ENCODE peak calls at places on chromosomes 4 and X, in ten cellular contexts. B, X, C, W, V, S, K, E, M and R are unnamed samples.

GRCh38 chr4:89894654-89895652 is at the start of gene MMRN1:
- DNase-seq in X (no peak), B (no peak), V (no peak), M (no peak), S (no peak), C (no peak), W (no peak), K (peak; percentile 48), E (no peak), R (no peak)

GRCh38 chrX:140918398-140919043 is 83.9 kb upstream of the SPANXB1 start:
- DNase-seq in V (no peak), X (peak; percentile 40), E (no peak), S (no peak), K (peak; percentile 87), B (peak; percentile 67), M (peak; percentile 15), C (peak; percentile 2), W (peak; percentile 27), R (peak; percentile 32)

GRCh38 chr4:1512738-1513660 is 106.8 kb upstream of the NKX1-1 start:
- DNase-seq in C (no peak), W (peak; percentile 62), B (peak; percentile 69), K (peak; percentile 30), S (no peak), V (peak; percentile 16), E (no peak), M (no peak), X (peak; percentile 39), R (no peak)

GRCh38 chr4:183286590-183287308 is 33.3 kb downstream of the CLDN22 start:
- DNase-seq in B (no peak), K (no peak), S (no peak), X (no peak), C (no peak), M (no peak), V (no peak), E (no peak), W (no peak), R (no peak)

GRCh38 chr4:106095408-106095807 is 200.1 kb downstream of the NPNT start:
- DNase-seq in B (peak; percentile 57), E (no peak), K (no peak), X (no peak), M (no peak), V (no peak), W (no peak), S (no peak), C (no peak), R (no peak)

GRCh38 chrX:48676893-48677270 is 6.7 kb upstream of the WAS start:
- DNase-seq in M (no peak), C (no peak), V (no peak), X (no peak), E (no peak), B (no peak), K (no peak), S (no peak), W (no peak), R (no peak)

GRCh38 chr4:115965588-115965987 is 852.2 kb upstream of the NDST4 start:
- DNase-seq in B (no peak), E (no peak), K (no peak), V (no peak), C (no peak), S (no peak), W (no peak), M (no peak), X (no peak), R (no peak)

GRCh38 chrX:42485621-42486020 is 292.3 kb downstream of the PPP1R2C start:
- DNase-seq in B (peak; percentile 56), M (no peak), V (no peak), S (no peak), K (no peak), W (no peak), C (no peak), E (no peak), X (no peak), R (no peak)

GRCh38 chr4:142473218-142473959 is 372.7 kb downstream of the INPP4B start:
- DNase-seq in M (no peak), X (no peak), W (no peak), B (no peak), C (no peak), E (no peak), K (no peak), S (no peak), V (no peak), R (no peak)

GRCh38 chrX:149830192-149830873 is 48.6 kb downstream of the MAGEA9 start:
- DNase-seq in C (no peak), B (peak; percentile 62), E (no peak), X (peak; percentile 72), W (no peak), K (peak; percentile 21), M (no peak), S (no peak), V (no peak), R (no peak)

GRCh38 chr4:2910409-2910808 is 52.8 kb downstream of the NOP14 start:
- DNase-seq in V (no peak), M (no peak), X (no peak), C (no peak), W (no peak), K (no peak), E (no peak), B (no peak), S (no peak), R (no peak)

GRCh38 chr4:150126880-150127236 is 48.6 kb downstream of the DCLK2 start:
- DNase-seq in M (no peak), C (no peak), E (no peak), B (peak; percentile 58), W (no peak), S (no peak), K (peak; percentile 55), V (no peak), X (no peak), R (no peak)

GRCh38 chrX:68365356-68365755 is 67.9 kb downstream of the OPHN1 start:
- DNase-seq in M (peak; percentile 8), X (no peak), E (no peak), B (no peak), W (no peak), C (no peak), K (no peak), S (no peak), V (no peak), R (no peak)

GRCh38 chr4:24970635-24971034 is 57.8 kb upstream of the CCDC149 start:
- DNase-seq in X (no peak), B (no peak), V (no peak), M (no peak), K (no peak), E (no peak), S (no peak), W (no peak), C (no peak), R (no peak)

GRCh38 chrX:5876984-5877655 is 351.5 kb downstream of the NLGN4X start:
- DNase-seq in W (no peak), V (no peak), E (no peak), K (no peak), B (peak; percentile 29), S (no peak), M (peak; percentile 18), X (no peak), C (no peak), R (no peak)

GRCh38 chrX:56798866-56799864 is 70.1 kb downstream of the NBDY start:
- DNase-seq in X (no peak), B (no peak), W (peak; percentile 31), V (no peak), K (no peak), S (peak; percentile 54), C (no peak), E (peak; percentile 75), M (no peak), R (no peak)

GRCh38 chrX:130704053-130705038 is 198.7 kb downstream of the ENOX2 start:
- DNase-seq in M (no peak), K (no peak), B (peak; percentile 31), V (no peak), X (no peak), S (no peak), C (no peak), E (no peak), W (no peak), R (no peak)

GRCh38 chrX:68833855-68834331 is 5.1 kb downstream of the EFNB1 start:
- DNase-seq in W (no peak), M (no peak), E (peak; percentile 45), S (peak; percentile 65), V (no peak), C (no peak), X (no peak), B (no peak), K (no peak), R (no peak)

GRCh38 chr4:37802068-37802666 is 24.3 kb upstream of the PGM2 start:
- DNase-seq in K (no peak), W (peak; percentile 64), E (no peak), C (no peak), S (no peak), V (no peak), B (peak; percentile 82), X (no peak), M (peak; percentile 73), R (peak; percentile 65)

GRCh38 chrX:17595456-17596035 is 141.7 kb upstream of the SCML1 start:
- DNase-seq in C (peak; percentile 39), X (no peak), M (no peak), W (no peak), S (no peak), B (peak; percentile 65), K (no peak), V (no peak), E (no peak), R (no peak)

GRCh38 chr4:165631912-165632311 is 241.1 kb upstream of the TLL1 start:
- DNase-seq in E (no peak), M (peak; percentile 34), V (no peak), K (no peak), S (no peak), X (no peak), B (peak; percentile 29), W (no peak), C (no peak), R (no peak)

GRCh38 chr4:8383451-8384160 is 56.9 kb downstream of the ACOX3 start:
- DNase-seq in M (no peak), S (no peak), X (no peak), V (no peak), B (peak; percentile 88), E (no peak), C (peak; percentile 14), W (no peak), K (no peak), R (no peak)

GRCh38 chr4:7658297-7659204 is 223.8 kb upstream of the PSAPL1 start:
- DNase-seq in X (no peak), W (no peak), C (no peak), E (no peak), V (no peak), M (no peak), B (peak; percentile 35), S (no peak), K (no peak), R (no peak)

GRCh38 chrX:40099046-40099968 is 1.5 kb upstream of the BCOR start:
- DNase-seq in E (peak; percentile 68), S (no peak), V (no peak), X (peak; percentile 47), W (no peak), M (no peak), B (peak; percentile 31), K (peak; percentile 82), C (no peak), R (no peak)

GRCh38 chr4:94978904-94979303 is 221.1 kb downstream of the BMPR1B start:
- DNase-seq in S (no peak), W (no peak), X (no peak), E (no peak), M (no peak), K (no peak), B (no peak), V (no peak), C (no peak), R (no peak)

GRCh38 chr4:1812720-1813119 is 19.6 kb downstream of the FGFR3 start:
- DNase-seq in M (no peak), X (no peak), E (no peak), W (no peak), B (no peak), V (no peak), K (no peak), C (no peak), S (no peak), R (no peak)

GRCh38 chr4:38488891-38489861 is 174.8 kb upstream of the KLF3 start:
- DNase-seq in X (no peak), C (no peak), V (no peak), S (no peak), E (no peak), K (no peak), B (peak; percentile 54), W (no peak), M (peak; percentile 4), R (no peak)

GRCh38 chr4:6420036-6420435 is 52.4 kb downstream of the PPP2R2C start:
- DNase-seq in K (no peak), E (no peak), W (no peak), B (no peak), M (no peak), S (no peak), V (no peak), X (no peak), C (no peak), R (no peak)